ENCODE peak calls at places on chromosomes 3 and 15, in ten cellular contexts. One of them, this sample, is unnamed.

GRCh38 chr3:172044833-172045585 is 5.6 kb downstream of the FNDC3B start:
- DNase-seq in esophagus squamous epithelium: no peak
- DNase-seq in endodermal cell: no peak
- DNase-seq in hepatocyte: no peak
- DNase-seq in body of pancreas: no peak
- DNase-seq in colonic mucosa: no peak
- DNase-seq in astrocyte: no peak
- DNase-seq in PC-9: no peak
- DNase-seq in neural progenitor cell: no peak
- DNase-seq in IMR-90: no peak
- DNase-seq in this sample: no peak

GRCh38 chr15:93488157-93488803 is 399.3 kb upstream of the RGMA start:
- DNase-seq in esophagus squamous epithelium: no peak
- DNase-seq in endodermal cell: no peak
- DNase-seq in hepatocyte: no peak
- DNase-seq in body of pancreas: no peak
- DNase-seq in colonic mucosa: no peak
- DNase-seq in astrocyte: no peak
- DNase-seq in PC-9: no peak
- DNase-seq in neural progenitor cell: no peak
- DNase-seq in IMR-90: no peak
- DNase-seq in this sample: no peak

GRCh38 chr3:69541059-69541471 is 155.2 kb upstream of the FRMD4B start:
- DNase-seq in esophagus squamous epithelium: no peak
- DNase-seq in endodermal cell: peak; percentile 68
- DNase-seq in hepatocyte: peak; percentile 31
- DNase-seq in body of pancreas: no peak
- DNase-seq in colonic mucosa: no peak
- DNase-seq in astrocyte: no peak
- DNase-seq in PC-9: no peak
- DNase-seq in neural progenitor cell: peak; percentile 76
- DNase-seq in IMR-90: no peak
- DNase-seq in this sample: no peak

GRCh38 chr15:83174891-83175290 is 32.7 kb downstream of the HDGFL3 start:
- DNase-seq in esophagus squamous epithelium: no peak
- DNase-seq in endodermal cell: no peak
- DNase-seq in hepatocyte: no peak
- DNase-seq in body of pancreas: no peak
- DNase-seq in colonic mucosa: no peak
- DNase-seq in astrocyte: no peak
- DNase-seq in PC-9: no peak
- DNase-seq in neural progenitor cell: no peak
- DNase-seq in IMR-90: no peak
- DNase-seq in this sample: no peak

GRCh38 chr3:149527531-149528343 is 53.2 kb downstream of the TM4SF4 start:
- DNase-seq in esophagus squamous epithelium: no peak
- DNase-seq in endodermal cell: no peak
- DNase-seq in hepatocyte: peak; percentile 14
- DNase-seq in body of pancreas: no peak
- DNase-seq in colonic mucosa: no peak
- DNase-seq in astrocyte: no peak
- DNase-seq in PC-9: no peak
- DNase-seq in neural progenitor cell: peak; percentile 29
- DNase-seq in IMR-90: peak; percentile 39
- DNase-seq in this sample: no peak

GRCh38 chr15:71687902-71688508 is 122.3 kb upstream of the NR2E3 start:
- DNase-seq in esophagus squamous epithelium: no peak
- DNase-seq in endodermal cell: no peak
- DNase-seq in hepatocyte: no peak
- DNase-seq in body of pancreas: no peak
- DNase-seq in colonic mucosa: no peak
- DNase-seq in astrocyte: peak; percentile 85
- DNase-seq in PC-9: no peak
- DNase-seq in neural progenitor cell: no peak
- DNase-seq in IMR-90: peak; percentile 77
- DNase-seq in this sample: no peak

GRCh38 chr15:95894407-95894956 is 436.0 kb upstream of the NR2F2 start:
- DNase-seq in esophagus squamous epithelium: no peak
- DNase-seq in endodermal cell: no peak
- DNase-seq in hepatocyte: peak; percentile 36
- DNase-seq in body of pancreas: no peak
- DNase-seq in colonic mucosa: no peak
- DNase-seq in astrocyte: no peak
- DNase-seq in PC-9: no peak
- DNase-seq in neural progenitor cell: no peak
- DNase-seq in IMR-90: no peak
- DNase-seq in this sample: no peak

GRCh38 chr15:92460023-92460422 is 66.3 kb downstream of the ST8SIA2 start:
- DNase-seq in esophagus squamous epithelium: no peak
- DNase-seq in endodermal cell: no peak
- DNase-seq in hepatocyte: no peak
- DNase-seq in body of pancreas: no peak
- DNase-seq in colonic mucosa: no peak
- DNase-seq in astrocyte: no peak
- DNase-seq in PC-9: no peak
- DNase-seq in neural progenitor cell: no peak
- DNase-seq in IMR-90: no peak
- DNase-seq in this sample: no peak

DNA sequence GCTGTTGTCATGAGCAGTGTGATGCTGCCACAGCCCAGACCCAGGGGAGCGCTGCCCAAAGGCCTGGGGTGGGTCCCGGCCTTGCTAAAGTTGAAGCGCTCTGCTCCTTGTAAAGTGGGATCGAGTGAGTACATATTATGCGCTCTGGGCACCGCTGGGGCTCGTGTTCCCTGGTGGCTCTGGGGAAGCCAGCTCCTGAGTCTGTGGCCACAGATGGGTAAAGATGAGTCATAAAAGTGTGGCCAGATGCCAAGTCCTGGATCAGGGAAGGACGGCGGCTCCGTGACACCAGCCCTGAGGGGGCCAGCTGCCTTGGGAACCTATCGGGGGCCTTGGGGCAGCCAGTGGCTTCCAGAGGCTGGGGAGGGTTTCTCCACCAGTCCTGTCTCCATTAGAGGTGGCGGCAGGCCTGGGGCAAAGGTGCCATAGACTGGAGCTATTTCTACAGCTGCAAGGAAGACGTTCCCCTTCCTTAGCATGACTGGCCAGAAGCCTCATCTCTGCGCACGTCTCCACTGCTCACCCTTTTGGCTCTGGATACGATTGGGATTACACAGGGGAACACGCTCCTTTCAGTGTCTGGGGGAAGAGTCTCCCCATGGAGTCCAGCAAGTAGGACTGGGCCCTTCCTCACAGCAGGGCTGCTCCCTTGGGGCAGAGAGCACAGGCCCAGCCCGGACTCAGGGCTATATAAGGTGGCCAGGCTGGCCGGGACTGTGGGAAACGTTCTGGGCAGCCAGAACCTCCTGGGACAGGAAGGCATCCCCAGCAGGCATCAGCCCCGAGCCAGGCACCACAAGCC is 1.2 kb upstream of the ITIH4 start:
- DNase-seq in esophagus squamous epithelium: no peak
- DNase-seq in endodermal cell: no peak
- DNase-seq in hepatocyte: peak; percentile 62
- DNase-seq in body of pancreas: peak; percentile 60
- DNase-seq in colonic mucosa: peak; percentile 61
- DNase-seq in astrocyte: peak; percentile 61
- DNase-seq in PC-9: peak; percentile 71
- DNase-seq in neural progenitor cell: no peak
- DNase-seq in IMR-90: peak; percentile 76
- DNase-seq in this sample: no peak
- H3K27ac ChIP-seq in esophagus squamous epithelium: peak overlapping the region; percentile 81
- H3K27ac ChIP-seq in endodermal cell: peak overlapping the region; percentile 4
- H3K27ac ChIP-seq in hepatocyte: no peak overlapping the region
- H3K27ac ChIP-seq in body of pancreas: peak overlapping the region; percentile 43
- H3K27ac ChIP-seq in colonic mucosa: no peak overlapping the region
- H3K27ac ChIP-seq in astrocyte: no peak overlapping the region
- H3K27ac ChIP-seq in PC-9: no peak overlapping the region
- H3K27ac ChIP-seq in neural progenitor cell: no peak overlapping the region
- H3K27ac ChIP-seq in IMR-90: no peak overlapping the region
- H3K27ac ChIP-seq in this sample: peak overlapping the region; percentile 47

GRCh38 chr3:37703633-37704032 is 158.0 kb upstream of the CTDSPL start:
- DNase-seq in esophagus squamous epithelium: no peak
- DNase-seq in endodermal cell: no peak
- DNase-seq in hepatocyte: peak; percentile 20
- DNase-seq in body of pancreas: no peak
- DNase-seq in colonic mucosa: no peak
- DNase-seq in astrocyte: peak; percentile 14
- DNase-seq in PC-9: no peak
- DNase-seq in neural progenitor cell: no peak
- DNase-seq in IMR-90: peak; percentile 18
- DNase-seq in this sample: no peak

GRCh38 chr3:37701729-37702128 is 160.0 kb upstream of the CTDSPL start:
- DNase-seq in esophagus squamous epithelium: no peak
- DNase-seq in endodermal cell: no peak
- DNase-seq in hepatocyte: no peak
- DNase-seq in body of pancreas: no peak
- DNase-seq in colonic mucosa: no peak
- DNase-seq in astrocyte: no peak
- DNase-seq in PC-9: no peak
- DNase-seq in neural progenitor cell: no peak
- DNase-seq in IMR-90: no peak
- DNase-seq in this sample: no peak

GRCh38 chr3:37704129-37704528 is 157.6 kb upstream of the CTDSPL start:
- DNase-seq in esophagus squamous epithelium: no peak
- DNase-seq in endodermal cell: no peak
- DNase-seq in hepatocyte: no peak
- DNase-seq in body of pancreas: no peak
- DNase-seq in colonic mucosa: no peak
- DNase-seq in astrocyte: no peak
- DNase-seq in PC-9: no peak
- DNase-seq in neural progenitor cell: no peak
- DNase-seq in IMR-90: no peak
- DNase-seq in this sample: no peak

GRCh38 chr3:37702478-37703154 is 159.1 kb upstream of the CTDSPL start:
- DNase-seq in esophagus squamous epithelium: no peak
- DNase-seq in endodermal cell: peak; percentile 37
- DNase-seq in hepatocyte: no peak
- DNase-seq in body of pancreas: no peak
- DNase-seq in colonic mucosa: no peak
- DNase-seq in astrocyte: no peak
- DNase-seq in PC-9: no peak
- DNase-seq in neural progenitor cell: no peak
- DNase-seq in IMR-90: no peak
- DNase-seq in this sample: no peak

DNA sequence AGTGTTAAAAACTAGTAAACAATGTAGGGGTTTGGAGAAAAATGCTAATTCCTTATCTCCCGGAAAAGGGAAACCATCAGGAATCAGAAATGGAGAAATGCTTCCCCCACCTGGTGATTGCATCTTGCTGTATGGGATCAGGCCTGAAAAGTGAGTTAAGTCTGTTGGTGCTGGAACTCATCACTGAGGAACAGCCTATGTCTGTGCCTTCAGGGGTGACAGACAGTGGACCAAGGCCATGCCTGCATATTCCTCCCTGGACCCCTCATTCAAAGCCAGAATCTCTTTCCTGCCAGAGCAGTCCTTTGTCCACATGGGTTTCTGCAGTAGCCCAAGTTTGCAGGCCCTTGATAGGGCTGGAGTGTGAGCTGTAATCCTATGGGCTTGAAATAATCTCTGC is 160.8 kb upstream of the CTDSPL start:
- DNase-seq in esophagus squamous epithelium: no peak
- DNase-seq in endodermal cell: no peak
- DNase-seq in hepatocyte: no peak
- DNase-seq in body of pancreas: peak; percentile 54
- DNase-seq in colonic mucosa: peak; percentile 25
- DNase-seq in astrocyte: no peak
- DNase-seq in PC-9: no peak
- DNase-seq in neural progenitor cell: no peak
- DNase-seq in IMR-90: no peak
- DNase-seq in this sample: no peak
- TF ChIP-seq CTCF in esophagus squamous epithelium: peak; percentile 13
- TF ChIP-seq CTCF in endodermal cell: peak; percentile 46
- TF ChIP-seq CTCF in hepatocyte: peak; percentile 48
- TF ChIP-seq CTCF in body of pancreas: peak; percentile 59
- TF ChIP-seq CTCF in colonic mucosa: no peak
- TF ChIP-seq CTCF in astrocyte: no peak
- TF ChIP-seq CTCF in PC-9: no peak
- TF ChIP-seq CTCF in neural progenitor cell: peak; percentile 35
- TF ChIP-seq CTCF in IMR-90: no peak
- TF ChIP-seq CTCF in this sample: no peak

GRCh38 chr3:32222950-32223349 is 15.5 kb upstream of the CMTM8 start:
- DNase-seq in esophagus squamous epithelium: no peak
- DNase-seq in endodermal cell: no peak
- DNase-seq in hepatocyte: no peak
- DNase-seq in body of pancreas: no peak
- DNase-seq in colonic mucosa: no peak
- DNase-seq in astrocyte: no peak
- DNase-seq in PC-9: no peak
- DNase-seq in neural progenitor cell: no peak
- DNase-seq in IMR-90: no peak
- DNase-seq in this sample: no peak

GRCh38 chr3:32226875-32227500 is 11.5 kb upstream of the CMTM8 start:
- DNase-seq in esophagus squamous epithelium: no peak
- DNase-seq in endodermal cell: no peak
- DNase-seq in hepatocyte: no peak
- DNase-seq in body of pancreas: no peak
- DNase-seq in colonic mucosa: no peak
- DNase-seq in astrocyte: peak; percentile 78
- DNase-seq in PC-9: peak; percentile 75
- DNase-seq in neural progenitor cell: no peak
- DNase-seq in IMR-90: peak; percentile 30
- DNase-seq in this sample: no peak

GRCh38 chr3:32220006-32220405 is 18.5 kb upstream of the CMTM8 start:
- DNase-seq in esophagus squamous epithelium: no peak
- DNase-seq in endodermal cell: no peak
- DNase-seq in hepatocyte: no peak
- DNase-seq in body of pancreas: no peak
- DNase-seq in colonic mucosa: no peak
- DNase-seq in astrocyte: peak; percentile 86
- DNase-seq in PC-9: peak; percentile 39
- DNase-seq in neural progenitor cell: no peak
- DNase-seq in IMR-90: no peak
- DNase-seq in this sample: no peak

GRCh38 chr3:32219537-32219936 is 18.9 kb upstream of the CMTM8 start:
- DNase-seq in esophagus squamous epithelium: no peak
- DNase-seq in endodermal cell: no peak
- DNase-seq in hepatocyte: no peak
- DNase-seq in body of pancreas: no peak
- DNase-seq in colonic mucosa: no peak
- DNase-seq in astrocyte: no peak
- DNase-seq in PC-9: no peak
- DNase-seq in neural progenitor cell: no peak
- DNase-seq in IMR-90: no peak
- DNase-seq in this sample: no peak

DNA sequence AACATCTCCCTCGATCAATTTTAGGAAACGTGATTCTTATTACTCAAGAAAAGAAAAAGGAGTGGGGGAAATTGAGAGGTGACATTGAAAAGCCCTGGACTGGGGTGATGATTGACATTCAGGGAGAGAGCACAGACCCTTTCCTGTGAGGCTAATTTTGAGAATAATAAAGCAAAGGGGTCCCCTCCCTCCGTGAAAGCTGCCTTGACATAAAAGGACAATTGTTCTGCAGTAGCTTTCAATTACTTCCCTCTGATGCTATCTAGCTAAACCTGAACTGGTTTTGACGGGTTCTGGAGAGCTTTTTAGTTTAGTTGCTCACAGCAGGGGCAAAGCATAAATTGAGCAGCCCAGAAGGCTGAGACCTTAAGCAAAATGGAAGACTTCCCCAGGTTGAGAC is 14.4 kb upstream of the CMTM8 start:
- DNase-seq in esophagus squamous epithelium: no peak
- DNase-seq in endodermal cell: no peak
- DNase-seq in hepatocyte: no peak
- DNase-seq in body of pancreas: no peak
- DNase-seq in colonic mucosa: no peak
- DNase-seq in astrocyte: no peak
- DNase-seq in PC-9: no peak
- DNase-seq in neural progenitor cell: peak; percentile 30
- DNase-seq in IMR-90: no peak
- DNase-seq in this sample: no peak
- H3K27ac ChIP-seq in esophagus squamous epithelium: no peak overlapping the region
- H3K27ac ChIP-seq in endodermal cell: no peak overlapping the region
- H3K27ac ChIP-seq in hepatocyte: no peak overlapping the region
- H3K27ac ChIP-seq in body of pancreas: no peak overlapping the region
- H3K27ac ChIP-seq in colonic mucosa: no peak overlapping the region
- H3K27ac ChIP-seq in astrocyte: no peak overlapping the region
- H3K27ac ChIP-seq in PC-9: no peak overlapping the region
- H3K27ac ChIP-seq in neural progenitor cell: no peak overlapping the region
- H3K27ac ChIP-seq in IMR-90: no peak overlapping the region
- H3K27ac ChIP-seq in this sample: no peak overlapping the region

GRCh38 chr3:55624238-55624637 is 137.1 kb upstream of the WNT5A start:
- DNase-seq in esophagus squamous epithelium: no peak
- DNase-seq in endodermal cell: no peak
- DNase-seq in hepatocyte: no peak
- DNase-seq in body of pancreas: peak; percentile 66
- DNase-seq in colonic mucosa: no peak
- DNase-seq in astrocyte: peak; percentile 54
- DNase-seq in PC-9: no peak
- DNase-seq in neural progenitor cell: no peak
- DNase-seq in IMR-90: peak; percentile 61
- DNase-seq in this sample: no peak
- TF ChIP-seq CTCF in esophagus squamous epithelium: no peak
- TF ChIP-seq CTCF in endodermal cell: no peak
- TF ChIP-seq CTCF in hepatocyte: no peak
- TF ChIP-seq CTCF in body of pancreas: no peak
- TF ChIP-seq CTCF in colonic mucosa: no peak
- TF ChIP-seq CTCF in astrocyte: no peak
- TF ChIP-seq CTCF in PC-9: no peak
- TF ChIP-seq CTCF in neural progenitor cell: no peak
- TF ChIP-seq CTCF in IMR-90: no peak
- TF ChIP-seq CTCF in this sample: no peak